ENCODE peak calls at places on chromosome 4, in eight cellular contexts. One of them, this sample, is unnamed.

GRCh38 chr4:20662851-20663250 is 37.4 kb upstream of the PACRGL start:
- DNase-seq in stomach: no peak
- DNase-seq in cardiac fibroblast: peak
- DNase-seq in HCT116: no peak
- DNase-seq in A549: no peak
- DNase-seq in foreskin fibroblast: peak
- DNase-seq in IMR-90: peak
- DNase-seq in spleen: no peak
- DNase-seq in this sample: no peak

GRCh38 chr4:80183196-80184052 is 13.9 kb upstream of the PRDM8 start:
- DNase-seq in stomach: no peak
- DNase-seq in cardiac fibroblast: no peak
- DNase-seq in HCT116: no peak
- DNase-seq in A549: no peak
- DNase-seq in foreskin fibroblast: no peak
- DNase-seq in IMR-90: no peak
- DNase-seq in spleen: no peak
- DNase-seq in this sample: no peak

GRCh38 chr4:129804458-129804981 is 708.6 kb downstream of the C4orf33 start:
- DNase-seq in stomach: no peak
- DNase-seq in cardiac fibroblast: no peak
- DNase-seq in HCT116: no peak
- DNase-seq in A549: no peak
- DNase-seq in foreskin fibroblast: no peak
- DNase-seq in IMR-90: no peak
- DNase-seq in spleen: no peak
- DNase-seq in this sample: no peak

GRCh38 chr4:164345756-164346155 is 408.2 kb upstream of the SMIM31 start:
- DNase-seq in stomach: no peak
- DNase-seq in cardiac fibroblast: no peak
- DNase-seq in HCT116: no peak
- DNase-seq in A549: no peak
- DNase-seq in foreskin fibroblast: no peak
- DNase-seq in IMR-90: peak
- DNase-seq in spleen: no peak
- DNase-seq in this sample: no peak

GRCh38 chr4:184664445-184665210 is 15.1 kb downstream of the PRIMPOL start:
- DNase-seq in stomach: no peak
- DNase-seq in cardiac fibroblast: peak
- DNase-seq in HCT116: no peak
- DNase-seq in A549: peak
- DNase-seq in foreskin fibroblast: no peak
- DNase-seq in IMR-90: peak
- DNase-seq in spleen: no peak
- DNase-seq in this sample: no peak

GRCh38 chr4:6595897-6596537 is 21.0 kb downstream of the MAN2B2 start:
- DNase-seq in stomach: no peak
- DNase-seq in cardiac fibroblast: no peak
- DNase-seq in HCT116: peak
- DNase-seq in A549: peak
- DNase-seq in foreskin fibroblast: no peak
- DNase-seq in IMR-90: no peak
- DNase-seq in spleen: no peak
- DNase-seq in this sample: no peak

GRCh38 chr4:156923525-156923924 is 48.1 kb downstream of the PDGFC start:
- DNase-seq in stomach: no peak
- DNase-seq in cardiac fibroblast: no peak
- DNase-seq in HCT116: no peak
- DNase-seq in A549: no peak
- DNase-seq in foreskin fibroblast: no peak
- DNase-seq in IMR-90: no peak
- DNase-seq in spleen: no peak
- DNase-seq in this sample: no peak

GRCh38 chr4:3607690-3608514 is 75.7 kb upstream of the LRPAP1 start:
- DNase-seq in stomach: no peak
- DNase-seq in cardiac fibroblast: no peak
- DNase-seq in HCT116: no peak
- DNase-seq in A549: no peak
- DNase-seq in foreskin fibroblast: no peak
- DNase-seq in IMR-90: no peak
- DNase-seq in spleen: no peak
- DNase-seq in this sample: no peak

GRCh38 chr4:8343967-8344331 is 74.4 kb downstream of the HTRA3 start:
- DNase-seq in stomach: peak
- DNase-seq in cardiac fibroblast: no peak
- DNase-seq in HCT116: no peak
- DNase-seq in A549: no peak
- DNase-seq in foreskin fibroblast: no peak
- DNase-seq in IMR-90: no peak
- DNase-seq in spleen: no peak
- DNase-seq in this sample: no peak

GRCh38 chr4:8342651-8343050 is 73.1 kb downstream of the HTRA3 start:
- DNase-seq in stomach: peak
- DNase-seq in cardiac fibroblast: no peak
- DNase-seq in HCT116: no peak
- DNase-seq in A549: no peak
- DNase-seq in foreskin fibroblast: no peak
- DNase-seq in IMR-90: no peak
- DNase-seq in spleen: no peak
- DNase-seq in this sample: no peak

GRCh38 chr4:8341691-8342090 is 72.1 kb downstream of the HTRA3 start:
- DNase-seq in stomach: peak
- DNase-seq in cardiac fibroblast: no peak
- DNase-seq in HCT116: no peak
- DNase-seq in A549: no peak
- DNase-seq in foreskin fibroblast: no peak
- DNase-seq in IMR-90: no peak
- DNase-seq in spleen: no peak
- DNase-seq in this sample: no peak

GRCh38 chr4:8344387-8344786 is 74.8 kb downstream of the HTRA3 start:
- DNase-seq in stomach: peak
- DNase-seq in cardiac fibroblast: no peak
- DNase-seq in HCT116: no peak
- DNase-seq in A549: no peak
- DNase-seq in foreskin fibroblast: no peak
- DNase-seq in IMR-90: no peak
- DNase-seq in spleen: no peak
- DNase-seq in this sample: no peak

DNA sequence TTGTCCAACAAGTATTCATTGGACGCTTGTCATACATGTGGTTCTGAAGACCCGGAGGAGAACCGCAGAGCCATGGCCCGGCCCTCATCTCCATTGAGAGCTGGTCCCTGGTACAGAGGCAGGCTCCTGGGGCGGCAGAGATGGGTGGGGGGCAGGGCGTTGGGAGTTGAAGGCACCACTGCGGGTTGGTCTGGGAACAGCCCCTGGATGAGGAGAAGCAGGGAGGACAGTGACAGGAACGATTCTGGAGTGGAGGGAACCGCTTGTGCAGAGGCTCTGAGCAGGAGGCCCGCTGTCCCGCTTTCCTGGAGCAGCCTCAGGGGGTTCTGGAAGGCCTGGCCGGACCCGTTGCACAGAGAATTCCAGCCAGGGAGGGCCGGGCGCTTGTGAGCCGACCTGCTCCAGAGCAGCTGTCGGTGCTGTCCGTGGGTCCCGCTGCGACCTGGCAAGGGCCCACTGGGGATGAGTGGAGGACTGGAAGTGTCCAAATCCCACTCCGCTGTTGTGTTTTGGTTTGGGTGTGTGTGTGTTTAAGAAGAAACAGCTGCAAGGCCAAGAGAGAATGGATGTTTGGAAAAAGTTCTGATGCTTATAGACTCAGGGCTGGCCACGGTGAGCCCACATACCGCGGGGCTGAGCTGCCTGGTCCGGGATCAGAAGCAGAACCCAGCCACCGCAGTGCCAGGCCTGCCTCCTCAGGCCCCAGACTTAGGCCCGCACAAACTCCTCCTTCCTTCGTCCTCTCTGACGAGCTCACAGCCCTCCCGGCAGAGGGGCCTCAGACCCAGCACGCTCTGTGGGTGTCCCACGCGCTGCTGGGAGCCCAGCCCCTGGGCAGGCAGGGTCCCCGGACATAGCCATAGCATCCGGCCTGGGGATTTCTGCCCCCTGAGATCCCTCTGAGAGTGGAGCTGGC is 73.8 kb downstream of the HTRA3 start:
- DNase-seq in stomach: peak
- DNase-seq in cardiac fibroblast: no peak
- DNase-seq in HCT116: no peak
- DNase-seq in A549: no peak
- DNase-seq in foreskin fibroblast: no peak
- DNase-seq in IMR-90: no peak
- DNase-seq in spleen: no peak
- DNase-seq in this sample: no peak
- TF ChIP-seq CTCF in stomach: no peak
- TF ChIP-seq CTCF in cardiac fibroblast: no peak
- TF ChIP-seq CTCF in HCT116: no peak
- TF ChIP-seq CTCF in A549: no peak
- TF ChIP-seq CTCF in foreskin fibroblast: no peak
- TF ChIP-seq CTCF in IMR-90: no peak
- TF ChIP-seq CTCF in spleen: no peak
- TF ChIP-seq CTCF in this sample: no peak

GRCh38 chr4:166017804-166018203 is 144.8 kb downstream of the TLL1 start:
- DNase-seq in stomach: no peak
- DNase-seq in cardiac fibroblast: no peak
- DNase-seq in HCT116: no peak
- DNase-seq in A549: no peak
- DNase-seq in foreskin fibroblast: no peak
- DNase-seq in IMR-90: no peak
- DNase-seq in spleen: no peak
- DNase-seq in this sample: no peak

GRCh38 chr4:166008510-166008909 is 135.5 kb downstream of the TLL1 start:
- DNase-seq in stomach: no peak
- DNase-seq in cardiac fibroblast: no peak
- DNase-seq in HCT116: no peak
- DNase-seq in A549: no peak
- DNase-seq in foreskin fibroblast: no peak
- DNase-seq in IMR-90: no peak
- DNase-seq in spleen: no peak
- DNase-seq in this sample: no peak

GRCh38 chr4:166014411-166014810 is 141.4 kb downstream of the TLL1 start:
- DNase-seq in stomach: no peak
- DNase-seq in cardiac fibroblast: no peak
- DNase-seq in HCT116: no peak
- DNase-seq in A549: no peak
- DNase-seq in foreskin fibroblast: no peak
- DNase-seq in IMR-90: no peak
- DNase-seq in spleen: no peak
- DNase-seq in this sample: no peak

GRCh38 chr4:166012129-166013078 is 139.4 kb downstream of the TLL1 start:
- DNase-seq in stomach: no peak
- DNase-seq in cardiac fibroblast: peak
- DNase-seq in HCT116: no peak
- DNase-seq in A549: no peak
- DNase-seq in foreskin fibroblast: no peak
- DNase-seq in IMR-90: no peak
- DNase-seq in spleen: no peak
- DNase-seq in this sample: no peak
- H3K4me3 ChIP-seq in stomach: no peak
- H3K4me3 ChIP-seq in cardiac fibroblast: no peak
- H3K4me3 ChIP-seq in HCT116: no peak
- H3K4me3 ChIP-seq in A549: no peak
- H3K4me3 ChIP-seq in foreskin fibroblast: no peak
- H3K4me3 ChIP-seq in IMR-90: no peak
- H3K4me3 ChIP-seq in spleen: no peak
- H3K4me3 ChIP-seq in this sample: no peak

GRCh38 chr4:138982754-138983153 is 32.8 kb upstream of the NOCT start:
- DNase-seq in stomach: no peak
- DNase-seq in cardiac fibroblast: no peak
- DNase-seq in HCT116: no peak
- DNase-seq in A549: no peak
- DNase-seq in foreskin fibroblast: no peak
- DNase-seq in IMR-90: no peak
- DNase-seq in spleen: no peak
- DNase-seq in this sample: no peak

GRCh38 chr4:138983690-138984089 is 31.9 kb upstream of the NOCT start:
- DNase-seq in stomach: no peak
- DNase-seq in cardiac fibroblast: no peak
- DNase-seq in HCT116: no peak
- DNase-seq in A549: no peak
- DNase-seq in foreskin fibroblast: no peak
- DNase-seq in IMR-90: no peak
- DNase-seq in spleen: no peak
- DNase-seq in this sample: no peak

GRCh38 chr4:138979742-138980141 is 35.8 kb upstream of the NOCT start:
- DNase-seq in stomach: no peak
- DNase-seq in cardiac fibroblast: no peak
- DNase-seq in HCT116: no peak
- DNase-seq in A549: no peak
- DNase-seq in foreskin fibroblast: no peak
- DNase-seq in IMR-90: no peak
- DNase-seq in spleen: no peak
- DNase-seq in this sample: no peak

GRCh38 chr4:138984647-138985046 is 30.9 kb upstream of the NOCT start:
- DNase-seq in stomach: no peak
- DNase-seq in cardiac fibroblast: no peak
- DNase-seq in HCT116: no peak
- DNase-seq in A549: no peak
- DNase-seq in foreskin fibroblast: no peak
- DNase-seq in IMR-90: no peak
- DNase-seq in spleen: no peak
- DNase-seq in this sample: no peak

DNA sequence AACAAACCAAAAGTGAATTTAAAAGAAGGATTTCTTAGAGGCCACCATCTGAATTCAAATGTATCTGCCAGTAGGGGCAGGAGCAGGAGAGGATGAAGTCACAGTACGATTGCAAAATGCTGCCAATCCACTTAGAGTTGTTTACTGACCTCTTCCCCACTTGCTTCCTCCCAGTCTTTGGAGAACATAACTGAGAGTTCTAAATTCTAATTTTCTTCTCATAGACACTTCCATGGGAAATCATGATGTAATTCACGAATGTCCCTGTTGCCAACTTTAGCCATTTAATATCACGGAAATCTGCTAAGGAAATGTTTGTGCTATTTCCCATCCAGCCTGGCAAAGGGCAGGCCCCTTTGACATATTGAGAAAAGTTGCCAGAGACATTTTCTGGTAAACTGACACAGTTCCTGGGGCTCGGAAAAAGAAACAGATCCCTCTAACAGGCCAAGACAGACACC is 33.6 kb upstream of the NOCT start:
- DNase-seq in stomach: no peak
- DNase-seq in cardiac fibroblast: peak
- DNase-seq in HCT116: no peak
- DNase-seq in A549: no peak
- DNase-seq in foreskin fibroblast: peak
- DNase-seq in IMR-90: peak
- DNase-seq in spleen: no peak
- DNase-seq in this sample: no peak
- TF ChIP-seq CTCF in stomach: no peak
- TF ChIP-seq CTCF in cardiac fibroblast: peak
- TF ChIP-seq CTCF in HCT116: peak
- TF ChIP-seq CTCF in A549: no peak
- TF ChIP-seq CTCF in foreskin fibroblast: no peak
- TF ChIP-seq CTCF in IMR-90: peak
- TF ChIP-seq CTCF in spleen: peak
- TF ChIP-seq CTCF in this sample: no peak

GRCh38 chr4:153151535-153152452 is 52.4 kb upstream of the TRIM2 start:
- DNase-seq in stomach: peak
- DNase-seq in cardiac fibroblast: peak
- DNase-seq in HCT116: no peak
- DNase-seq in A549: no peak
- DNase-seq in foreskin fibroblast: no peak
- DNase-seq in IMR-90: peak
- DNase-seq in spleen: no peak
- DNase-seq in this sample: no peak

GRCh38 chr4:153152453-153153338 is 51.5 kb upstream of the TRIM2 start:
- DNase-seq in stomach: peak
- DNase-seq in cardiac fibroblast: peak
- DNase-seq in HCT116: no peak
- DNase-seq in A549: no peak
- DNase-seq in foreskin fibroblast: peak
- DNase-seq in IMR-90: peak
- DNase-seq in spleen: peak
- DNase-seq in this sample: no peak

GRCh38 chr4:153156263-153156662 is 48.0 kb upstream of the TRIM2 start:
- DNase-seq in stomach: no peak
- DNase-seq in cardiac fibroblast: no peak
- DNase-seq in HCT116: no peak
- DNase-seq in A549: no peak
- DNase-seq in foreskin fibroblast: no peak
- DNase-seq in IMR-90: no peak
- DNase-seq in spleen: no peak
- DNase-seq in this sample: no peak

GRCh38 chr4:153153339-153153851 is 50.8 kb upstream of the TRIM2 start:
- DNase-seq in stomach: peak
- DNase-seq in cardiac fibroblast: peak
- DNase-seq in HCT116: no peak
- DNase-seq in A549: peak
- DNase-seq in foreskin fibroblast: peak
- DNase-seq in IMR-90: peak
- DNase-seq in spleen: peak
- DNase-seq in this sample: no peak

GRCh38 chr4:153154010-153154975 is 50.0 kb upstream of the TRIM2 start:
- DNase-seq in stomach: peak
- DNase-seq in cardiac fibroblast: peak
- DNase-seq in HCT116: no peak
- DNase-seq in A549: no peak
- DNase-seq in foreskin fibroblast: peak
- DNase-seq in IMR-90: peak
- DNase-seq in spleen: no peak
- DNase-seq in this sample: no peak
- H3K4me3 ChIP-seq in stomach: peak
- H3K4me3 ChIP-seq in cardiac fibroblast: peak
- H3K4me3 ChIP-seq in HCT116: peak
- H3K4me3 ChIP-seq in A549: peak
- H3K4me3 ChIP-seq in foreskin fibroblast: peak
- H3K4me3 ChIP-seq in IMR-90: no peak
- H3K4me3 ChIP-seq in spleen: peak
- H3K4me3 ChIP-seq in this sample: peak

This sample was measured in HFF-Myc.